ENCODE peak calls at places on chromosomes 4 and X, in eight cellular contexts. P is dorsolateral prefrontal cortex, F is SK-N-SH, X is SJCRH30, G is lower lobe of right lung, T is BJ, C is adrenal gland, Y is sigmoid colon. Q is an unnamed sample.

GRCh38 chr4:71406459-71406963 is 67.7 kb downstream of the SLC4A4 start:
- DNase-seq in P (no peak), F (no peak), X (no peak), G (no peak), T (no peak), C (no peak), Y (no peak), Q (no peak)

GRCh38 chr4:46388860-46389259 is 1.1 kb downstream of the GABRA2 start:
- DNase-seq in P (no peak), F (no peak), X (no peak), G (no peak), T (no peak), C (no peak), Y (no peak), Q (no peak)

GRCh38 chr4:134470544-134470943 is 269.0 kb upstream of the PABPC4L start:
- DNase-seq in P (no peak), F (no peak), X (peak; percentile 58), G (no peak), T (no peak), C (no peak), Y (no peak), Q (no peak)

GRCh38 chrX:13763489-13763888 is 28.9 kb downstream of the OFD1 start:
- DNase-seq in P (peak; percentile 33), F (no peak), X (no peak), G (peak; percentile 48), T (no peak), C (no peak), Y (no peak), Q (no peak)

GRCh38 chr4:128700659-128701350 is 108.7 kb upstream of the JADE1 start:
- DNase-seq in P (no peak), F (no peak), X (no peak), G (no peak), T (no peak), C (no peak), Y (no peak), Q (no peak)

GRCh38 chr4:143294310-143294709 is 42.4 kb upstream of the GAB1 start:
- DNase-seq in P (no peak), F (peak; percentile 67), X (no peak), G (peak; percentile 58), T (no peak), C (peak; percentile 76), Y (peak; percentile 97), Q (no peak)

GRCh38 chr4:101993841-101994221 is 203.3 kb downstream of the BANK1 start:
- DNase-seq in P (no peak), F (no peak), X (no peak), G (no peak), T (no peak), C (no peak), Y (no peak), Q (no peak)

GRCh38 chr4:70737006-70737405 is 15.2 kb downstream of the RUFY3 start:
- DNase-seq in P (no peak), F (no peak), X (peak; percentile 40), G (no peak), T (no peak), C (no peak), Y (no peak), Q (peak; percentile 42)

GRCh38 chrX:38856670-38857069 is 55.4 kb downstream of the MID1IP1 start:
- DNase-seq in P (no peak), F (no peak), X (no peak), G (no peak), T (no peak), C (no peak), Y (no peak), Q (no peak)

GRCh38 chr4:17869327-17869726 is 58.5 kb downstream of the NCAPG start:
- DNase-seq in P (no peak), F (no peak), X (no peak), G (no peak), T (no peak), C (no peak), Y (no peak), Q (no peak)

GRCh38 chr4:42391981-42392380 is 5.3 kb upstream of the SHISA3 start:
- DNase-seq in P (no peak), F (no peak), X (no peak), G (no peak), T (no peak), C (peak; percentile 72), Y (no peak), Q (no peak)

GRCh38 chr4:102623622-102624021 is 122.5 kb downstream of the NFKB1 start:
- DNase-seq in P (no peak), F (peak; percentile 44), X (peak; percentile 77), G (no peak), T (no peak), C (no peak), Y (no peak), Q (no peak)

GRCh38 chr4:7256989-7257810 is 64.9 kb downstream of the SORCS2 start:
- DNase-seq in P (no peak), F (peak; percentile 64), X (peak; percentile 73), G (no peak), T (no peak), C (peak; percentile 53), Y (peak; percentile 91), Q (no peak)

GRCh38 chr4:27006247-27006603 is 145.6 kb downstream of the STIM2 start:
- DNase-seq in P (no peak), F (no peak), X (no peak), G (no peak), T (no peak), C (no peak), Y (no peak), Q (no peak)

GRCh38 chrX:30302957-30303356 is 6.2 kb downstream of the NR0B1 start:
- DNase-seq in P (peak; percentile 34), F (no peak), X (peak; percentile 48), G (no peak), T (no peak), C (peak; percentile 90), Y (no peak), Q (no peak)

GRCh38 chrX:38089173-38089982 is 83.0 kb downstream of the SYTL5 start:
- DNase-seq in P (no peak), F (no peak), X (no peak), G (no peak), T (no peak), C (no peak), Y (no peak), Q (no peak)

GRCh38 chrX:119686087-119686639 is 6.8 kb downstream of the SEPTIN6 start:
- DNase-seq in P (no peak), F (peak; percentile 47), X (peak; percentile 34), G (no peak), T (no peak), C (no peak), Y (no peak), Q (no peak)

GRCh38 chr4:90012918-90013317 is 114.3 kb upstream of the CCSER1 start:
- DNase-seq in P (no peak), F (no peak), X (no peak), G (no peak), T (no peak), C (no peak), Y (no peak), Q (no peak)

GRCh38 chr4:22597471-22597870 is 81.6 kb upstream of the ADGRA3 start:
- DNase-seq in P (no peak), F (no peak), X (no peak), G (no peak), T (no peak), C (no peak), Y (no peak), Q (no peak)

GRCh38 chr4:175560628-175561027 is 251.4 kb downstream of the GPM6A start:
- DNase-seq in P (no peak), F (peak; percentile 7), X (peak; percentile 19), G (no peak), T (no peak), C (no peak), Y (no peak), Q (no peak)

GRCh38 chr4:7863911-7864681 is 75.6 kb downstream of the AFAP1 start:
- DNase-seq in P (no peak), F (no peak), X (peak; percentile 86), G (no peak), T (no peak), C (no peak), Y (peak; percentile 18), Q (peak; percentile 50)

GRCh38 chrX:80432863-80433262 is 12.6 kb downstream of the TENT5D start:
- DNase-seq in P (no peak), F (no peak), X (no peak), G (no peak), T (no peak), C (no peak), Y (no peak), Q (no peak)
- H3K27me3 ChIP-seq in P (no peaks in the 10 kb centered on the region), F (no peaks in the 10 kb centered on the region), X (no peaks in the 10 kb centered on the region), G (no peaks in the 10 kb centered on the region), T (no peaks in the 10 kb centered on the region), C (no peaks in the 10 kb centered on the region), Y (no peaks in the 10 kb centered on the region), Q (no peaks in the 10 kb centered on the region)

DNA sequence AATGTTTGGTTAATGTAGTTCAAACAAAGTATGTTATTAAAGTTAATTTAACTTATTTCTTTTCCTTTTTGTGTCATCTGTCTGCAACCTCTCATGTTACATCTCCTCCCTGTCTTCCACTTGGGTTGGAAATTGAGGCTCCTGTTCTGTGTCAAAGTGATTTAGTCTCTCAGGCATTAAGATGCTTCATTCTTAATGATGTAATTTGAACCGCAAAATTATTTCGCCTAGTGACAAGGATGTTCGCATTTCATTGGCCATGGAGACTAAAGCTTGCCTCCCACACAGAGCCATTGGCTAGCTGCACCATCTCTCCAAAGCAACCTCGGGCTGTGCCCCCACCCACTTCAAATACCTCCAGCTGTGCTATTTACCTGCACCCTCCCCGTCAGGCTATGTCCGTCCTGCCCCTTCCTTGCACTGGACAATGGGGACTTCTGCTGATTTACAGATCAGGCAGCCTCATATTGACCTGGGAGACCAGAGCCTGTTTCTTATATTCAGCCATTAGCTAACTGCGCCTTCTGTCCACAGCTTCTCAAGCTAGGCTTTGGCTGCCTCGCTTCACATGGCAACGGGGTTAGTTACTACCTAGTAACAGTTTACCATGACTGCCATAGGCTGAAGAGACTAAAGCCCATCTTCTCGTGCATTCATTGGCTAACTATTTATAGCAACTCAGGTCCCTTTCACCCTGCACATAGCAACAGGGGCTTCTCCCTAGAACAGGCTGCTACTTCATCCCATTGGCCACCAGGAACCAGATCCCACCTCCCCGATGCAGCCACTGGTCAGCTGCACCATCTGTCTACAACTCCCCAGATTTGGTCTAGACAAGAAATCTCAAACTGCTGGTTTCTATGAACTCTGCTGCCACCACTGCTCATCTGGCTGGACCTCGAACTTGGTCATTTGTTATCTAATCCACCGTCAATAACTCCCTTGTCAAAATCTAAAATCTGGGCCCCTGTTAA is 8.6 kb upstream of the ZNF157 start:
- DNase-seq in P (peak; percentile 42), F (peak; percentile 80), X (peak; percentile 69), G (peak; percentile 75), T (peak; percentile 85), C (peak; percentile 97), Y (peak; percentile 92), Q (peak; percentile 22)
- H3K4me3 ChIP-seq in P (no peak overlapping the region), F (peak overlapping the region; percentile 45), X (peak overlapping the region; percentile 23), G (peak overlapping the region; percentile 39), T (peak overlapping the region; percentile 26), C (peak overlapping the region; percentile 53), Y (peak overlapping the region; percentile 36), Q (no peak overlapping the region)

DNA sequence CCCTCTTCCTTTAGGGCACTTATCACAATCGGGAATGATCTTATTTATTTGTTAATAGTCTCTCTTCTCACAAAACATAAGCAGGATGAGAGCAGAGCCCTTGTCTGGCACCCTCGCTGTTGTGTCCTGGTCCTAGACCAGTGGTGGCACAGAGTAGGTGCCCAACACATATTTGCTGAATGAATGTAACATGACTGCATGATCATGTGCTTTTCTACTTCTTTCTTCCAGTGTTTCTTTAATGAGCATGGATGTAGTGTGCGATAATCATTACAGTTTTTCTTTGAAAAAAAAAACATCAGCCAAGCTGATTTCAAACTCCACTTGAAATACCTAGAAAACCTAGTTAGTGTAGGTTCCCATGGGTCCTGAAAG is 164.1 kb downstream of the CHIC2 start:
- DNase-seq in P (no peak), F (no peak), X (no peak), G (no peak), T (no peak), C (no peak), Y (no peak), Q (no peak)
- H3K27me3 ChIP-seq in P (no peaks in the 10 kb centered on the region), F (no peaks in the 10 kb centered on the region), X (no peaks in the 10 kb centered on the region), G (peaks cover 14% of the 10 kb centered on the region), T (no peaks in the 10 kb centered on the region), C (no peaks in the 10 kb centered on the region), Y (peaks cover 10% of the 10 kb centered on the region), Q (no peaks in the 10 kb centered on the region)

GRCh38 chrX:139929876-139930275 is 3.0 kb downstream of the ATP11C start:
- DNase-seq in P (no peak), F (no peak), X (peak; percentile 57), G (no peak), T (no peak), C (no peak), Y (no peak), Q (no peak)
- H3K4me3 ChIP-seq in P (no peak overlapping the region), F (peak overlapping the region; percentile 59), X (peak overlapping the region; percentile 94), G (no peak overlapping the region), T (no peak overlapping the region), C (no peak overlapping the region), Y (no peak overlapping the region), Q (no peak overlapping the region)

Q was measured in CD4-positive, alpha-beta memory T cell.